ENCODE peak calls at places on chromosomes 7 and 10, in five cellular contexts. G is H54, A is HS-27A, E is activated gamma-delta T cell treated with Interleukin-2 at 50 U/mL for 16 hours, C is neural progenitor cell. V is an unnamed sample.

GRCh38 chr7:18894155-18894554 is 223.3 kb downstream of the TWIST1 start:
- DNase-seq in G (no peak), A (no peak), E (no peak), C (no peak), V (no peak)

GRCh38 chr7:76317782-76318487 is 15.5 kb downstream of the HSPB1 start:
- DNase-seq in G (peak), A (peak), E (peak), C (peak), V (no peak)

GRCh38 chr7:131338990-131339389 is 11.3 kb downstream of the MKLN1 start:
- DNase-seq in G (no peak), A (no peak), E (no peak), C (no peak), V (no peak)

GRCh38 chr7:79308176-79308575 is 145.3 kb downstream of the MAGI2 start:
- DNase-seq in G (no peak), A (no peak), E (no peak), C (peak), V (no peak)

GRCh38 chr7:7795736-7796135 is 77.3 kb upstream of the RPA3 start:
- DNase-seq in G (peak), A (peak), E (no peak), C (no peak), V (no peak)

GRCh38 chr7:47326220-47326619 is 255.7 kb downstream of the TNS3 start:
- DNase-seq in G (peak), A (no peak), E (no peak), C (peak), V (peak)

GRCh38 chr7:116348356-116348755 is 138.0 kb downstream of the TES start:
- DNase-seq in G (no peak), A (no peak), E (no peak), C (no peak), V (no peak)

GRCh38 chr10:14052926-14053325 is 277.8 kb downstream of the FRMD4A start:
- DNase-seq in G (no peak), A (no peak), E (no peak), C (no peak), V (no peak)

GRCh38 chr7:134419085-134419484 is 39.8 kb downstream of the AKR1B1 start:
- DNase-seq in G (no peak), A (no peak), E (no peak), C (no peak), V (no peak)

GRCh38 chr7:5643280-5643679 is 138.2 kb downstream of the RNF216 start:
- DNase-seq in G (no peak), A (no peak), E (peak), C (no peak), V (no peak)

GRCh38 chr7:121797283-121798037 is 75.5 kb upstream of the PTPRZ1 start:
- DNase-seq in G (no peak), A (no peak), E (no peak), C (peak), V (no peak)

GRCh38 chr7:151302531-151302930 is 39.1 kb upstream of the NUB1 start:
- DNase-seq in G (no peak), A (no peak), E (no peak), C (no peak), V (no peak)

GRCh38 chr10:30092151-30092790 is 32.9 kb upstream of the JCAD start:
- DNase-seq in G (peak), A (no peak), E (no peak), C (no peak), V (no peak)

GRCh38 chr10:63437334-63437949 is 28.3 kb downstream of the JMJD1C start:
- DNase-seq in G (no peak), A (no peak), E (no peak), C (no peak), V (no peak)

GRCh38 chr7:68421712-68422111 is 1176.6 kb upstream of the AUTS2 start:
- DNase-seq in G (no peak), A (no peak), E (no peak), C (no peak), V (no peak)

GRCh38 chr10:74988787-74989574 is 122.5 kb upstream of the SAMD8 start:
- DNase-seq in G (no peak), A (no peak), E (no peak), C (no peak), V (no peak)

GRCh38 chr7:92740134-92740533 is 96.2 kb downstream of the CDK6 start:
- DNase-seq in G (no peak), A (no peak), E (no peak), C (no peak), V (no peak)

GRCh38 chr10:96833220-96834001 is 1.3 kb downstream of the LCOR start:
- DNase-seq in G (peak), A (no peak), E (peak), C (peak), V (no peak)

GRCh38 chr10:11168423-11169100 is 150.9 kb downstream of the CELF2 start:
- DNase-seq in G (no peak), A (no peak), E (no peak), C (no peak), V (no peak)

GRCh38 chr7:107666804-107667203 is 6.2 kb downstream of the SLC26A4 start:
- DNase-seq in G (no peak), A (no peak), E (no peak), C (no peak), V (no peak)

GRCh38 chr10:119650692-119651513 is at the start of gene BAG3:
- DNase-seq in G (peak), A (no peak), E (peak), C (peak), V (no peak)

GRCh38 chr10:123744226-123744536 is 78.0 kb downstream of the GPR26 start:
- DNase-seq in G (no peak), A (no peak), E (no peak), C (no peak), V (no peak)

GRCh38 chr7:140989068-140989467 is 25.7 kb downstream of the MRPS33 start:
- DNase-seq in G (no peak), A (no peak), E (no peak), C (no peak), V (no peak)

GRCh38 chr7:121620206-121620605 is 224.1 kb upstream of the FAM3C start:
- DNase-seq in G (no peak), A (no peak), E (no peak), C (no peak), V (no peak)

GRCh38 chr10:50382576-50383023 is 131.3 kb upstream of the ASAH2 start:
- DNase-seq in G (no peak), A (no peak), E (no peak), C (no peak), V (no peak)

GRCh38 chr7:55554055-55554454 is 18.2 kb downstream of the VOPP1 start:
- DNase-seq in G (no peak), A (no peak), E (no peak), C (no peak), V (no peak)

GRCh38 chr10:114328876-114329275 is 75.4 kb downstream of the AFAP1L2 start:
- DNase-seq in G (no peak), A (no peak), E (no peak), C (no peak), V (no peak)

GRCh38 chr10:99395750-99396445 is 34.5 kb downstream of the GOT1 start:
- DNase-seq in G (peak), A (peak), E (no peak), C (no peak), V (peak)

GRCh38 chr7:153507885-153508284 is 544.3 kb upstream of the DPP6 start:
- DNase-seq in G (no peak), A (no peak), E (no peak), C (no peak), V (no peak)

GRCh38 chr10:117476716-117477115 is 65.8 kb upstream of the EMX2 start:
- DNase-seq in G (no peak), A (no peak), E (no peak), C (no peak), V (no peak)

GRCh38 chr10:73218466-73219191 is 28.4 kb downstream of the DNAJC9 start:
- DNase-seq in G (no peak), A (no peak), E (no peak), C (peak), V (no peak)

GRCh38 chr7:33904680-33905388 is 505 bp upstream of the BMPER start:
- DNase-seq in G (peak), A (no peak), E (no peak), C (peak), V (no peak)

GRCh38 chr10:43116596-43116995 is 21.6 kb upstream of the CSGALNACT2 start:
- DNase-seq in G (no peak), A (no peak), E (no peak), C (no peak), V (no peak)

GRCh38 chr7:76062254-76062653 is 14.3 kb downstream of the MDH2 start:
- DNase-seq in G (no peak), A (no peak), E (no peak), C (no peak), V (no peak)

GRCh38 chr7:43880596-43880995 is 11.3 kb upstream of the MRPS24 start:
- DNase-seq in G (no peak), A (no peak), E (no peak), C (no peak), V (no peak)

GRCh38 chr10:86400705-86401587 is 34.4 kb upstream of the GRID1 start:
- DNase-seq in G (peak), A (no peak), E (peak), C (peak), V (no peak)

GRCh38 chr7:98297619-98298286 is 16.3 kb downstream of the BRI3 start:
- DNase-seq in G (no peak), A (no peak), E (no peak), C (no peak), V (no peak)

GRCh38 chr7:114823290-114823689 is 98.6 kb upstream of the MDFIC start:
- DNase-seq in G (no peak), A (no peak), E (no peak), C (no peak), V (peak)

GRCh38 chr7:21568762-21569161 is 25.9 kb downstream of the DNAH11 start:
- DNase-seq in G (no peak), A (no peak), E (no peak), C (peak), V (no peak)